ENCODE peak calls at places on chromosome 21, in nine cellular contexts. H is amniotic stem cell; F is mammary epithelial cell; S is heart left ventricle; O is A549; B is stimulated activated CD4-positive, alpha-beta T cell treated with anti-CD3 and anti-CD28 coated beads, Interleukin-2, amount 100 ng/mL, for 48 hours; G is HT-29; Q is C1 segment of cervical spinal cord; I is RWPE1. U is an unnamed sample.

GRCh38 chr21:42991992-42992740 is 17.8 kb downstream of the PKNOX1 start:
- DNase-seq in H (peak), F (peak), S (peak), O (no peak), B (no peak), G (no peak), Q (no peak), I (peak), U (peak)

GRCh38 chr21:46159841-46160562 is 4.6 kb upstream of the FTCD start:
- DNase-seq in H (no peak), F (no peak), S (peak), O (no peak), B (no peak), G (no peak), Q (no peak), I (no peak), U (no peak)

GRCh38 chr21:46142581-46143473 is 12.6 kb downstream of the FTCD start:
- DNase-seq in H (no peak), F (no peak), S (no peak), O (no peak), B (no peak), G (no peak), Q (no peak), I (no peak), U (peak)

GRCh38 chr21:41627428-41627827 is 119.5 kb upstream of the TMPRSS2 start:
- DNase-seq in H (no peak), F (peak), S (no peak), O (no peak), B (no peak), G (no peak), Q (no peak), I (no peak), U (no peak)

GRCh38 chr21:24225432-24225831 is 1381.8 kb downstream of the MRPL39 start:
- DNase-seq in H (no peak), F (no peak), S (no peak), O (no peak), B (no peak), G (no peak), Q (no peak), I (peak), U (no peak)

GRCh38 chr21:42009018-42009830 is 936 bp downstream of the ZBTB21 start:
- DNase-seq in H (peak), F (peak), S (peak), O (peak), B (peak), G (peak), Q (peak), I (peak), U (peak)

GRCh38 chr21:37784591-37785318 is 131.5 kb downstream of the KCNJ6 start:
- DNase-seq in H (no peak), F (no peak), S (no peak), O (no peak), B (no peak), G (no peak), Q (no peak), I (no peak), U (no peak)

GRCh38 chr21:18356801-18357200 is 46.8 kb downstream of the TMPRSS15 start:
- DNase-seq in H (no peak), F (no peak), S (no peak), O (no peak), B (no peak), G (no peak), Q (no peak), I (no peak), U (no peak)

GRCh38 chr21:41611966-41612606 is 104.1 kb upstream of the TMPRSS2 start:
- DNase-seq in H (no peak), F (peak), S (no peak), O (peak), B (no peak), G (peak), Q (no peak), I (peak), U (no peak)

GRCh38 chr21:45086342-45086958 is 12.1 kb downstream of the ADARB1 start:
- DNase-seq in H (no peak), F (no peak), S (no peak), O (no peak), B (no peak), G (no peak), Q (no peak), I (no peak), U (no peak)

GRCh38 chr21:44793269-44794030 is 8.2 kb downstream of the UBE2G2 start:
- DNase-seq in H (no peak), F (peak), S (peak), O (peak), B (peak), G (peak), Q (peak), I (peak), U (peak)

GRCh38 chr21:26614251-26614650 is 41.2 kb upstream of the CYYR1 start:
- DNase-seq in H (no peak), F (no peak), S (no peak), O (no peak), B (no peak), G (no peak), Q (no peak), I (no peak), U (no peak)

GRCh38 chr21:32043458-32043857 is 170.6 kb downstream of the HUNK start:
- DNase-seq in H (no peak), F (no peak), S (no peak), O (no peak), B (no peak), G (no peak), Q (no peak), I (no peak), U (no peak)

GRCh38 chr21:33268392-33268735 is 2.2 kb downstream of the IL10RB start:
- DNase-seq in H (no peak), F (no peak), S (no peak), O (no peak), B (no peak), G (no peak), Q (no peak), I (no peak), U (no peak)

GRCh38 chr21:37496972-37497371 is 130.4 kb downstream of the DYRK1A start:
- DNase-seq in H (no peak), F (no peak), S (no peak), O (no peak), B (no peak), G (peak), Q (no peak), I (no peak), U (no peak)

GRCh38 chr21:32216293-32216692 is 62.6 kb downstream of the MIS18A start:
- DNase-seq in H (no peak), F (no peak), S (no peak), O (no peak), B (no peak), G (no peak), Q (no peak), I (no peak), U (no peak)

GRCh38 chr21:33688343-33688742 is 46.0 kb downstream of the ITSN1 start:
- DNase-seq in H (no peak), F (no peak), S (no peak), O (no peak), B (no peak), G (no peak), Q (no peak), I (no peak), U (no peak)

GRCh38 chr21:46597896-46598343 is 7.0 kb downstream of the S100B start:
- DNase-seq in H (no peak), F (no peak), S (no peak), O (no peak), B (no peak), G (no peak), Q (no peak), I (no peak), U (no peak)

GRCh38 chr21:42768324-42769121 is 110.8 kb downstream of the WDR4 start:
- DNase-seq in H (no peak), F (no peak), S (no peak), O (no peak), B (no peak), G (no peak), Q (no peak), I (no peak), U (no peak)

GRCh38 chr21:34612056-34612455 is 2.9 kb downstream of the RCAN1 start:
- DNase-seq in H (no peak), F (no peak), S (no peak), O (no peak), B (no peak), G (no peak), Q (no peak), I (no peak), U (no peak)

GRCh38 chr21:40658237-40658636 is 188.7 kb downstream of the DSCAM start:
- DNase-seq in H (no peak), F (no peak), S (no peak), O (no peak), B (no peak), G (no peak), Q (no peak), I (no peak), U (no peak)

GRCh38 chr21:46667191-46667734 is 31.8 kb downstream of the PRMT2 start:
- DNase-seq in H (no peak), F (peak), S (no peak), O (peak), B (no peak), G (peak), Q (no peak), I (peak), U (no peak)

GRCh38 chr21:42535602-42536171 is 22.0 kb downstream of the SLC37A1 start:
- DNase-seq in H (no peak), F (no peak), S (no peak), O (no peak), B (no peak), G (no peak), Q (no peak), I (no peak), U (peak)

GRCh38 chr21:41914965-41915364 is 35.8 kb upstream of the PRDM15 start:
- DNase-seq in H (no peak), F (no peak), S (no peak), O (no peak), B (no peak), G (no peak), Q (no peak), I (no peak), U (no peak)

GRCh38 chr21:25709684-25710265 is 24.9 kb downstream of the ATP5PF start:
- DNase-seq in H (no peak), F (no peak), S (no peak), O (no peak), B (no peak), G (no peak), Q (no peak), I (no peak), U (no peak)

GRCh38 chr21:26366781-26367180 is 196.2 kb upstream of the APP start:
- DNase-seq in H (no peak), F (peak), S (no peak), O (no peak), B (no peak), G (no peak), Q (no peak), I (peak), U (no peak)

GRCh38 chr21:21860888-21861287 is 862.7 kb downstream of the NCAM2 start:
- DNase-seq in H (no peak), F (no peak), S (no peak), O (no peak), B (no peak), G (no peak), Q (no peak), I (no peak), U (no peak)

GRCh38 chr21:42411197-42411869 is 7.6 kb downstream of the UBASH3A start:
- DNase-seq in H (no peak), F (no peak), S (no peak), O (peak), B (no peak), G (no peak), Q (no peak), I (no peak), U (no peak)

GRCh38 chr21:21010698-21011097 is 12.5 kb downstream of the NCAM2 start:
- DNase-seq in H (no peak), F (no peak), S (no peak), O (no peak), B (no peak), G (no peak), Q (no peak), I (no peak), U (no peak)

GRCh38 chr21:42595281-42596187 is 57.9 kb upstream of the PDE9A start:
- DNase-seq in H (no peak), F (no peak), S (no peak), O (no peak), B (no peak), G (no peak), Q (no peak), I (no peak), U (no peak)

GRCh38 chr21:42678118-42678430 is 24.7 kb downstream of the PDE9A start:
- DNase-seq in H (no peak), F (no peak), S (no peak), O (no peak), B (no peak), G (no peak), Q (no peak), I (no peak), U (no peak)

GRCh38 chr21:45581322-45581712 is 39.1 kb upstream of the SLC19A1 start:
- DNase-seq in H (no peak), F (no peak), S (no peak), O (no peak), B (no peak), G (no peak), Q (no peak), I (no peak), U (no peak)

GRCh38 chr21:42771503-42771805 is 107.9 kb downstream of the WDR4 start:
- DNase-seq in H (no peak), F (no peak), S (no peak), O (no peak), B (no peak), G (no peak), Q (no peak), I (no peak), U (no peak)

U was measured in left cardiac atrium.